ENCODE peak calls at places on chromosomes 4 and X, in five cellular contexts. Y is fibroblast of lung, J is cardiac muscle cell, S is MCF 10A, E is NB4. O is an unnamed sample.

GRCh38 chr4:87354168-87355102 is 31.8 kb upstream of the HSD17B13 start:
- DNase-seq in J (peak), Y (peak), S (peak), E (no peak), O (no peak)

GRCh38 chr4:158856852-158857251 is 88.0 kb downstream of the FNIP2 start:
- DNase-seq in E (peak), Y (peak), J (peak), S (peak), O (no peak)

GRCh38 chr4:132860976-132861375 is 288.1 kb upstream of the PCDH10 start:
- DNase-seq in E (no peak), Y (no peak), S (no peak), J (no peak), O (no peak)

GRCh38 chr4:68326146-68326545 is 23.7 kb downstream of the YTHDC1 start:
- DNase-seq in Y (no peak), E (no peak), J (no peak), S (no peak), O (no peak)

GRCh38 chrX:123308663-123309062 is 124.6 kb downstream of the GRIA3 start:
- DNase-seq in S (no peak), Y (no peak), J (no peak), E (no peak), O (no peak)

GRCh38 chr4:8152865-8153257 is 5.8 kb downstream of the ABLIM2 start:
- DNase-seq in Y (no peak), S (no peak), E (no peak), J (no peak), O (no peak)

GRCh38 chr4:185109736-185110135 is 33.3 kb upstream of the SLC25A4 start:
- DNase-seq in J (no peak), Y (no peak), S (no peak), E (no peak), O (no peak)

GRCh38 chrX:144388738-144389137 is 504.9 kb downstream of the UBE2NL start:
- DNase-seq in J (no peak), S (no peak), Y (no peak), E (no peak), O (no peak)

GRCh38 chrX:116272328-116272727 is 101.8 kb downstream of the AGTR2 start:
- DNase-seq in Y (peak), S (peak), J (peak), E (no peak), O (no peak)

GRCh38 chrX:15511563-15511962 is 11.0 kb downstream of the BMX start:
- DNase-seq in E (no peak), Y (no peak), J (no peak), S (no peak), O (no peak)

GRCh38 chr4:78645853-78646757 is 94.5 kb downstream of the ANXA3 start:
- DNase-seq in S (peak), E (peak), J (peak), Y (peak), O (no peak)

GRCh38 chr4:85455942-85456341 is 19.0 kb upstream of the ARHGAP24 start:
- DNase-seq in S (no peak), J (no peak), Y (no peak), E (no peak), O (no peak)

GRCh38 chr4:118177121-118177520 is 142.8 kb downstream of the NDST3 start:
- DNase-seq in Y (no peak), E (no peak), S (no peak), J (no peak), O (no peak)

GRCh38 chr4:53905935-53906377 is 158.4 kb downstream of the CHIC2 start:
- DNase-seq in J (peak), S (peak), E (peak), Y (peak), O (no peak)

GRCh38 chrX:51144828-51145442 is 187.7 kb upstream of the NUDT10 start:
- DNase-seq in E (peak), S (peak), J (peak), Y (peak), O (no peak)

GRCh38 chr4:2363056-2363719 is 55.3 kb downstream of the ZFYVE28 start:
- DNase-seq in Y (no peak), S (no peak), E (peak), J (no peak), O (no peak)

GRCh38 chr4:154471924-154472323 is 19.7 kb downstream of the DCHS2 start:
- DNase-seq in Y (peak), J (no peak), E (no peak), S (peak), O (no peak)

GRCh38 chr4:24067781-24068193 is 177.9 kb upstream of the PPARGC1A start:
- DNase-seq in J (peak), E (no peak), S (peak), Y (peak), O (no peak)

GRCh38 chr4:85696661-85697060 is 221.7 kb downstream of the ARHGAP24 start:
- DNase-seq in J (no peak), Y (no peak), E (no peak), S (no peak), O (no peak)

GRCh38 chr4:113822555-113823290 is 61.2 kb upstream of the CAMK2D start:
- DNase-seq in Y (no peak), S (no peak), E (no peak), J (no peak), O (no peak)

GRCh38 chr4:69977582-69977981 is 12.1 kb upstream of the CSN2 start:
- DNase-seq in Y (peak), E (no peak), S (no peak), J (peak), O (no peak)

GRCh38 chr4:183758006-183758734 is 99.1 kb downstream of the TRAPPC11 start:
- DNase-seq in J (peak), Y (peak), S (no peak), E (no peak), O (no peak)

GRCh38 chr4:54840992-54841768 is 183.4 kb downstream of the KIT start:
- DNase-seq in Y (peak), E (peak), J (peak), S (peak), O (no peak)

GRCh38 chrX:153927686-153927935 is 1.5 kb upstream of the ARHGAP4 start:
- DNase-seq in J (no peak), Y (no peak), E (no peak), S (no peak), O (no peak)

GRCh38 chr4:7514789-7515188 is 80.1 kb upstream of the PSAPL1 start:
- DNase-seq in J (no peak), S (no peak), Y (no peak), E (no peak), O (no peak)

GRCh38 chrX:119758682-119759332 is 419 bp downstream of the SOWAHD start:
- DNase-seq in S (no peak), E (peak), J (no peak), Y (no peak), O (no peak)

GRCh38 chr4:75895744-75896314 is 6.4 kb downstream of the PPEF2 start:
- DNase-seq in J (peak), S (peak), E (peak), Y (peak), O (no peak)

GRCh38 chrX:132413459-132413858 is 75.4 kb downstream of the MBNL3 start:
- DNase-seq in J (no peak), S (no peak), Y (no peak), E (peak), O (no peak)

GRCh38 chr4:113958766-113959540 is 20.5 kb downstream of the ARSJ start:
- DNase-seq in E (peak), S (peak), J (peak), Y (peak), O (no peak)

GRCh38 chrX:109448539-109448938 is 33.3 kb downstream of the GUCY2F start:
- DNase-seq in E (no peak), J (no peak), Y (no peak), S (peak), O (no peak)

GRCh38 chr4:83115000-83115399 is 471 bp upstream of the PLAC8 start:
- DNase-seq in J (peak), S (peak), E (no peak), Y (peak), O (no peak)

GRCh38 chrX:47577901-47578300 is 4.3 kb upstream of the TIMP1 start:
- DNase-seq in E (no peak), J (no peak), S (no peak), Y (no peak), O (no peak)

GRCh38 chr4:184529283-184529682 is 54.9 kb upstream of the IRF2 start:
- DNase-seq in J (no peak), E (peak), S (peak), Y (no peak), O (no peak)

GRCh38 chr4:80045831-80046230 is 27.2 kb downstream of the ANTXR2 start:
- DNase-seq in J (peak), Y (peak), E (no peak), S (no peak), O (no peak)

GRCh38 chr4:8191136-8191747 is 7.8 kb upstream of the SH3TC1 start:
- DNase-seq in E (peak), Y (peak), J (peak), S (peak), O (no peak)

GRCh38 chr4:179625391-179625790 is 2183.2 kb upstream of the AGA start:
- DNase-seq in E (no peak), Y (peak), J (no peak), S (peak), O (no peak)
- TF ChIP-seq CTCF in E (no peak), Y (peak), J (no peak), S (peak), O (no peak)

DNA sequence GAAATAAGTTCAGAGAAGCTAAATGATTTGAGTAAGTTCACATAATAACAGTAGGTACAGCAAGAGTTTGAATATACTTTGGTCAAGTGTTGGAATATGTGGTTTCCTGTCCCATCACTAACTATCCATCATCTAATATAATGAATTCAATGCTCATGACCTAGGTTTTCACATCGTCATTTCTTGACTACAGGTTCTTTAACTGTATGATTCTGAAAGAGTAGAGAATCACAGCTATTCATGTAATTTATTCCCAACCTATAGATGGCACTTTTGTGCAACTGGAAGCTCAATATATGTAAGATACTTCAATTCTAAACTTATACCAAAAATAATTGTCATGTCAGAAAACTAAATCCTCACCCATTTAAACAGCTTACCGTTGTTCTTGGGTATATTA is 53.1 kb downstream of the TIGD2 start:
- DNase-seq in E (no peak), S (no peak), Y (peak), J (no peak), O (no peak)
- TF ChIP-seq CTCF in E (no peak), S (peak), Y (no peak), J (no peak), O (no peak)

GRCh38 chr4:169260217-169260866 is 10.4 kb downstream of the SH3RF1 start:
- DNase-seq in S (no peak), J (no peak), E (no peak), Y (no peak), O (no peak)
- TF ChIP-seq CTCF in S (no peak), J (no peak), E (no peak), Y (no peak), O (no peak)

GRCh38 chr4:177349191-177349590 is 39.5 kb downstream of the NEIL3 start:
- DNase-seq in Y (no peak), S (no peak), E (no peak), J (no peak), O (no peak)
- TF ChIP-seq CTCF in Y (no peak), S (no peak), E (no peak), J (no peak), O (no peak)